ENCODE peak calls at places on chromosomes 1 and 21, in six cellular contexts. T is mammary epithelial cell, W is B cell, B is hepatocyte, E is astrocyte of the spinal cord, Z is epithelial cell of esophagus. K is an unnamed sample.

GRCh38 chr1:200727257-200727656 is 11.4 kb upstream of the CAMSAP2 start:
- DNase-seq in T (no peak), W (no peak), B (no peak), E (no peak), Z (no peak), K (no peak)

GRCh38 chr1:231571904-231572303 is 43.4 kb downstream of the TSNAX start:
- DNase-seq in T (peak), W (no peak), B (no peak), E (no peak), Z (peak), K (no peak)

GRCh38 chr1:79959635-79960034 is 953.1 kb upstream of the ADGRL4 start:
- DNase-seq in T (no peak), W (no peak), B (no peak), E (no peak), Z (no peak), K (no peak)

GRCh38 chr1:98129486-98129885 is 208.7 kb upstream of the DPYD start:
- DNase-seq in T (no peak), W (no peak), B (no peak), E (no peak), Z (no peak), K (no peak)

GRCh38 chr21:45579383-45580180 is 37.3 kb upstream of the SLC19A1 start:
- DNase-seq in T (no peak), W (no peak), B (no peak), E (no peak), Z (no peak), K (no peak)

GRCh38 chr21:27722095-27722494 is 755.2 kb upstream of the ADAMTS5 start:
- DNase-seq in T (peak), W (no peak), B (peak), E (no peak), Z (peak), K (no peak)

GRCh38 chr1:109186704-109187071 is 27.0 kb upstream of the SARS1 start:
- DNase-seq in T (no peak), W (no peak), B (no peak), E (no peak), Z (no peak), K (no peak)

GRCh38 chr1:14541348-14541747 is 57.1 kb upstream of the KAZN start:
- DNase-seq in T (no peak), W (no peak), B (no peak), E (no peak), Z (no peak), K (no peak)

GRCh38 chr1:212557739-212558664 is 50.6 kb upstream of the ATF3 start:
- DNase-seq in T (peak), W (no peak), B (peak), E (peak), Z (peak), K (peak)

GRCh38 chr1:17575786-17576584 is 36.5 kb downstream of the ARHGEF10L start:
- DNase-seq in T (no peak), W (no peak), B (peak), E (no peak), Z (no peak), K (no peak)

GRCh38 chr1:94384485-94385353 is 33.5 kb upstream of the ABCD3 start:
- DNase-seq in T (no peak), W (no peak), B (peak), E (no peak), Z (no peak), K (no peak)

GRCh38 chr1:65435987-65436386 is 15.5 kb downstream of the LEPR start:
- DNase-seq in T (no peak), W (no peak), B (no peak), E (peak), Z (no peak), K (no peak)

GRCh38 chr1:243354511-243355153 is 98.8 kb downstream of the SDCCAG8 start:
- DNase-seq in T (no peak), W (no peak), B (no peak), E (peak), Z (no peak), K (no peak)

GRCh38 chr1:150150511-150151021 is 850 bp downstream of the PLEKHO1 start:
- DNase-seq in T (peak), W (peak), B (peak), E (no peak), Z (no peak), K (no peak)

GRCh38 chr1:191702124-191702523 is 456.1 kb upstream of the RGS18 start:
- DNase-seq in T (no peak), W (no peak), B (no peak), E (no peak), Z (no peak), K (no peak)

GRCh38 chr1:207579436-207579799 is 65.5 kb upstream of the CR1L start:
- DNase-seq in T (peak), W (no peak), B (peak), E (peak), Z (peak), K (peak)

GRCh38 chr1:28329395-28330153 is 734 bp downstream of the MED18 start:
- DNase-seq in T (no peak), W (no peak), B (peak), E (peak), Z (no peak), K (no peak)

GRCh38 chr1:110171134-110171733 is 20.9 kb downstream of the SLC6A17 start:
- DNase-seq in T (no peak), W (no peak), B (no peak), E (no peak), Z (no peak), K (no peak)

GRCh38 chr1:48677306-48678287 is 99.1 kb downstream of the BEND5 start:
- DNase-seq in T (peak), W (peak), B (peak), E (peak), Z (peak), K (no peak)

DNA sequence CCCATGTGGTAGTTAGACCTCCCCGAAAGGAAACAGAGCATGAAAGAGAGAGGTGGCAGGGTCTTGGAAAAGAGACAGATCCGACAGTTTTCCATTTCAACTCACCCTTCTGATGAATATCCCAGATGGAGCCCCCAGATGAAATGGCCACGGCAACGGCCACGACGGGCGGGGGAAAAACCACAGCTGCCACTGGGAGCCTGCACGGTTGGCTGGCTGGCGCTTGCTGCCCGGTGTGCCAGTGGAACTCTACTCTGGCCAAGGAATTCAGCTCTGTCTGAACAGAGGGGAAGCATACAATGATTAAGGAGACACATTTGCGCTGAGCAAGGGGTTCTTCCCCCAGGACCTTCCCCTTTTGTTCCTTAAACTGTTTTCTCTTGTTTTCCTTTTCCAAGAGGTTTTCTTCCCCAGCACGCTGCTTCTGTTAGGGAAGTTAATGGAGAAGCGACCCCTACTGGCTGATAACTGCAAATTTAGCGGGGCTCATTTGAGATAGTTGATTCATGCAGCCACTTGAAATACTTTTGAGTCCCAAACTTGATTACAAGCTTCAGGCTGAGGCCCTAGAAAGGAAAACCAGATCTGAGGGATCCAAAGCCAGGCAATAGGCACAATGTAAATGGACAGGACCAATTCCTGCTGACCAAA is 1122.5 kb downstream of the NCAM2 start:
- DNase-seq in T (no peak), W (no peak), B (peak), E (peak), Z (no peak), K (no peak)
- TF ChIP-seq CTCF in T (no peak), W (no peak), B (peak), E (peak), Z (no peak), K (no peak)

GRCh38 chr1:38111589-38111988 is 65.0 kb upstream of the POU3F1 start:
- DNase-seq in T (no peak), W (no peak), B (no peak), E (no peak), Z (no peak), K (no peak)
- TF ChIP-seq CTCF in T (no peak), W (no peak), B (no peak), E (no peak), Z (no peak), K (no peak)

DNA sequence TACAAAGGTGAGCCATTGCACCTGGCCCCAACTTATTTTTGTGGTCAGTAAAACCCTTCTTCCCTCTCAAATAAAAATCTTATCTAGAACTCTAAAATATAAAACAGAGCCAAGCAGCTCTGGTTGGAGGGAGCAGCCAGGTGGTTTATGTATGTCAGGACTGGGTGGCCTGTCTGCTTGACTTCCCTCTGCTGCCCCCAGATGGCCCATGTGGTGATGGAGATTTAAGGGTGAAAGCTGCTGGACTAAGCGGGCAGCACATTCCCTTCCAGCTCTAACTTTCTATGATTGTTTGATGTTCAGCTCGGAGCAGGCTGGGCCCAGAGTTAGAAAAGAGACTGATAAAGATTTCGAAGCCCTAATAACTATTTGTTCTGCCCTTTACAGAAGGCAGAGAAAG is 11.9 kb upstream of the PAQR6 start:
- DNase-seq in T (no peak), W (no peak), B (no peak), E (no peak), Z (no peak), K (no peak)
- TF ChIP-seq CTCF in T (no peak), W (no peak), B (no peak), E (no peak), Z (no peak), K (no peak)

GRCh38 chr21:25313891-25314646 is 293.2 kb downstream of the MRPL39 start:
- DNase-seq in T (no peak), W (no peak), B (no peak), E (peak), Z (peak), K (peak)
- TF ChIP-seq CTCF in T (no peak), W (peak), B (peak), E (peak), Z (no peak), K (peak)

GRCh38 chr1:116855788-116856187 is 53.9 kb upstream of the PTGFRN start:
- DNase-seq in T (no peak), W (no peak), B (no peak), E (peak), Z (no peak), K (no peak)
- TF ChIP-seq CTCF in T (no peak), W (no peak), B (no peak), E (no peak), Z (no peak), K (no peak)

DNA sequence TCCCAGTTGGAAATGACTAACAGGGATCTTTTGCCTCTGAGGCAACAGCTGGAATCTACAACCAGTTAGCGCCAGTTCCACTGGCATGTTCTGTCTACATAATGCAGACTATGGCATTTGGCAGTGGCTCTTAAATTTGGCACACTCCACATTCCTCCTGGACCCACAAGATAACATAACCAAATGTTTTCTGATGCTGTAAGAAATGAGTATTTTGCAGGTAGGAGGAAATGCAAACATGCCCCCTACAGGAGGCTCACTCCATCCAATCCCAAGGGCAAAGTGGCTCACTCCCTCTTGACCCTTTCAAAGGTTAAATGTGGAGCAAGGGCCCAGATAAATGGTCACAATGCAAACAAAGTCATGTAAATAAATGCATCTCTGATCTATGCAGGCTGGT is 129.2 kb upstream of the PROX1 start:
- DNase-seq in T (no peak), W (no peak), B (no peak), E (no peak), Z (no peak), K (no peak)
- TF ChIP-seq CTCF in T (no peak), W (no peak), B (no peak), E (no peak), Z (no peak), K (no peak)

DNA sequence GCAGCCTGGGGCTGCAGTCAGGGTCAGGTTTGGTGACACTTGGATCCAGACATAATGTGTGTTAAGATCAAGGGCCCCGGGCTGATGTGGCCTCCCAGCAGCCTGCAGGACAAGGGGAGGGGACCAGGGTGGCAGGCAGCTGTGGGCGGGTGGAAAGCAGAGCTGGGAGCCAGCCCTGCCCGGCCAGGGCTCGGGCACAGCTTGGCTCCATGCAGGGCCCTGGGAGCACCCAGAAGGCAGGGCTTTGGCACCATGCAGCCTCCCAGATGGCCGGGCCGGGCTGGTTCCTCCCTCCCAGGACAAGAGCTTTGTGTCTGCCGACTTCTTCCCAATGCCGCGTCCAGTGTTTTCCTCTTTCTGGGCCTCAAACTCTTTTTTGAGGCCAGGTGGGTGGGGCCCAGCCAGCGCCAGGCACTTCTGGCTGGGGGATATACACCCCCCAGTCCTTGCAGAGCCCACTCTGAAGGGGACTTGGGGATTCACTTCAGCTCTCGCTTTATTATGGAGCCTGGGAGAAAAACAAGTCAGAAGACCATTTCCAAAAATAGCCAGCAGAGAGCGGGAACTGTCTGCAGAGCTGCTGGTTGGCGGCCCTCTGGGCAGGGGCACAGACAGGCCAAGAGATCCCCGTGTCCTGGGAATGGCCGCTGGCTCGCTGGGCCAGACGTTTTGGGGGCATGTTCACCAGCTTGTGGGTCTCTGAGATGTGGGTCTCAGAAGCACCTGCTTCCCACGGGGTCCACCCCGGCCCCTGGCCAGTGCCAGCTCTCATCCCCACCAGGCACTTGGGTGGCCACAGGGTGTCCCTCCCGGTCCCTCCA is 103.8 kb upstream of the ARHGEF16 start:
- DNase-seq in T (no peak), W (no peak), B (no peak), E (peak), Z (no peak), K (no peak)
- TF ChIP-seq CTCF in T (no peak), W (no peak), B (no peak), E (peak), Z (no peak), K (no peak)

GRCh38 chr1:170487503-170487902 is 44.5 kb upstream of the GORAB start:
- DNase-seq in T (no peak), W (no peak), B (no peak), E (no peak), Z (no peak), K (no peak)
- TF ChIP-seq CTCF in T (no peak), W (no peak), B (no peak), E (no peak), Z (no peak), K (no peak)